ENCODE peak calls at places on chromosome 17, in ten cellular contexts. E, T, I, Q, C, V, G, N, O and R are unnamed samples.
A peak's percentile ranks its signal among the peaks of the same experiment; 100 is the strongest.

GRCh38 chr17:60163108-60163784 is 13.5 kb downstream of the CA4 start:
- DNase-seq in E (no peak), T (no peak), I (no peak), Q (no peak), C (no peak), V (no peak), G (peak; percentile 55), N (no peak), O (no peak), R (no peak)

GRCh38 chr17:36850794-36851193 is 86.5 kb upstream of the LHX1 start:
- DNase-seq in E (no peak), T (no peak), I (no peak), Q (no peak), C (peak; percentile 83), V (no peak), G (no peak), N (no peak), O (no peak), R (no peak)

GRCh38 chr17:7019839-7020519 is 2.9 kb upstream of the BCL6B start:
- DNase-seq in E (no peak), T (no peak), I (no peak), Q (peak; percentile 82), C (peak; percentile 56), V (peak; percentile 68), G (peak; percentile 68), N (peak; percentile 69), O (peak; percentile 93), R (peak; percentile 60)

GRCh38 chr17:50220811-50221210 is 19.4 kb upstream of the COL1A1 start:
- DNase-seq in E (no peak), T (no peak), I (no peak), Q (peak; percentile 72), C (no peak), V (no peak), G (no peak), N (no peak), O (no peak), R (no peak)

GRCh38 chr17:83173997-83174858 is 94.8 kb downstream of the METRNL start:
- DNase-seq in E (no peak), T (peak; percentile 69), I (peak; percentile 41), Q (no peak), C (peak; percentile 42), V (no peak), G (peak; percentile 63), N (peak; percentile 9), O (peak; percentile 81), R (peak; percentile 63)

GRCh38 chr17:27571563-27572129 is 59.3 kb upstream of the LGALS9 start:
- DNase-seq in E (no peak), T (no peak), I (no peak), Q (no peak), C (no peak), V (no peak), G (peak; percentile 58), N (no peak), O (no peak), R (no peak)

GRCh38 chr17:66354981-66355380 is 52.6 kb downstream of the PRKCA start:
- DNase-seq in E (no peak), T (no peak), I (no peak), Q (no peak), C (peak; percentile 77), V (no peak), G (peak; percentile 24), N (no peak), O (no peak), R (no peak)

GRCh38 chr17:14198575-14198974 is 38.1 kb downstream of the CDRT15 start:
- DNase-seq in E (no peak), T (no peak), I (no peak), Q (no peak), C (no peak), V (no peak), G (no peak), N (no peak), O (no peak), R (no peak)

GRCh38 chr17:67311551-67311950 is 54.8 kb downstream of the PSMD12 start:
- DNase-seq in E (no peak), T (no peak), I (no peak), Q (no peak), C (no peak), V (no peak), G (no peak), N (no peak), O (no peak), R (no peak)

GRCh38 chr17:49898547-49899490 is 51.0 kb upstream of the TAC4 start:
- DNase-seq in E (no peak), T (no peak), I (no peak), Q (no peak), C (peak; percentile 5), V (no peak), G (peak; percentile 84), N (no peak), O (no peak), R (peak; percentile 45)

GRCh38 chr17:79217473-79218135 is 143.0 kb downstream of the ENGASE start:
- DNase-seq in E (no peak), T (no peak), I (no peak), Q (no peak), C (no peak), V (no peak), G (peak; percentile 97), N (no peak), O (no peak), R (no peak)

GRCh38 chr17:27994586-27994985 is 47.9 kb upstream of the NLK start:
- DNase-seq in E (no peak), T (no peak), I (no peak), Q (no peak), C (no peak), V (no peak), G (no peak), N (no peak), O (no peak), R (no peak)

GRCh38 chr17:8851600-8851999 is 15.9 kb downstream of the PIK3R6 start:
- DNase-seq in E (no peak), T (no peak), I (no peak), Q (no peak), C (no peak), V (no peak), G (no peak), N (no peak), O (no peak), R (no peak)

GRCh38 chr17:39196191-39196819 is 1.2 kb downstream of the CACNB1 start:
- DNase-seq in E (no peak), T (no peak), I (no peak), Q (no peak), C (no peak), V (peak; percentile 24), G (no peak), N (peak; percentile 30), O (no peak), R (no peak)
- TF ChIP-seq CTCF in E (no peak), T (no peak), I (no peak), Q (no peak), C (no peak), V (no peak), G (no peak), N (no peak), O (no peak), R (no peak)

DNA sequence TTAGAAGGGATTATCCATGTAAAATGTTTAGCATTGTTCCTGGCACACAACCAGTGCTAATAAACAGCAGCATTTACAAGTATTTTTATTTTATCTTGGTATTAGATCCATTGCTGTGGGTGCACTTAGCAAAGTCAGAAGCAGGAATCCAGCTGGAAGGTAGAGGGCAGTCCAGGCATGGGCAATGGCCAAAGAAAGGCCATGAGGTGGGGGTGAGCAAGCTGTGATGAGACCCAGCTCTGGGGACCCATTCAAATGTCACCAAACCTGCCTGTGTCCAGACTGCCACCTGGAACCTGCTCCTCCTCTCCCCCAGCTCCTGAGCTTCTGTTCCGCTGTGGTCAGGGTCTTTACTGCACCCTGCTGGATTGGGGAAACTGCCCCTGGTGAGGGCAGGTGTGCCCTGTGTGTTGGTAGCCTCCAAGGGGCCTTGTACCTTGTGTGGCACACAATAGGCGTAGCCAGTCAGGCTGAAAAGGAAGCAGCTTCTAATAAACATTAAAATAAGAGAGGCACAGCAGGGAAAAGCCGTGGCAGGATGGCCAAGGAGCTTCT is 118.0 kb upstream of the CRHR1 start:
- DNase-seq in E (no peak), T (no peak), I (no peak), Q (peak; percentile 34), C (no peak), V (no peak), G (peak; percentile 79), N (no peak), O (no peak), R (no peak)
- TF ChIP-seq CTCF in E (no peak), T (no peak), I (no peak), Q (no peak), C (no peak), V (no peak), G (peak; percentile 88), N (no peak), O (no peak), R (no peak)

GRCh38 chr17:38914741-38915638 is 10.4 kb upstream of the LASP1NB start:
- DNase-seq in E (no peak), T (peak; percentile 54), I (peak; percentile 42), Q (peak; percentile 46), C (no peak), V (no peak), G (no peak), N (no peak), O (peak; percentile 77), R (peak; percentile 32)
- TF ChIP-seq CTCF in E (no peak), T (no peak), I (no peak), Q (no peak), C (no peak), V (no peak), G (no peak), N (no peak), O (no peak), R (no peak)

GRCh38 chr17:48841395-48841831 is 10.6 kb downstream of the CALCOCO2 start:
- DNase-seq in E (no peak), T (no peak), I (no peak), Q (no peak), C (peak; percentile 86), V (no peak), G (no peak), N (peak; percentile 37), O (no peak), R (no peak)
- TF ChIP-seq CTCF in E (no peak), T (no peak), I (no peak), Q (no peak), C (no peak), V (no peak), G (no peak), N (no peak), O (no peak), R (no peak)

DNA sequence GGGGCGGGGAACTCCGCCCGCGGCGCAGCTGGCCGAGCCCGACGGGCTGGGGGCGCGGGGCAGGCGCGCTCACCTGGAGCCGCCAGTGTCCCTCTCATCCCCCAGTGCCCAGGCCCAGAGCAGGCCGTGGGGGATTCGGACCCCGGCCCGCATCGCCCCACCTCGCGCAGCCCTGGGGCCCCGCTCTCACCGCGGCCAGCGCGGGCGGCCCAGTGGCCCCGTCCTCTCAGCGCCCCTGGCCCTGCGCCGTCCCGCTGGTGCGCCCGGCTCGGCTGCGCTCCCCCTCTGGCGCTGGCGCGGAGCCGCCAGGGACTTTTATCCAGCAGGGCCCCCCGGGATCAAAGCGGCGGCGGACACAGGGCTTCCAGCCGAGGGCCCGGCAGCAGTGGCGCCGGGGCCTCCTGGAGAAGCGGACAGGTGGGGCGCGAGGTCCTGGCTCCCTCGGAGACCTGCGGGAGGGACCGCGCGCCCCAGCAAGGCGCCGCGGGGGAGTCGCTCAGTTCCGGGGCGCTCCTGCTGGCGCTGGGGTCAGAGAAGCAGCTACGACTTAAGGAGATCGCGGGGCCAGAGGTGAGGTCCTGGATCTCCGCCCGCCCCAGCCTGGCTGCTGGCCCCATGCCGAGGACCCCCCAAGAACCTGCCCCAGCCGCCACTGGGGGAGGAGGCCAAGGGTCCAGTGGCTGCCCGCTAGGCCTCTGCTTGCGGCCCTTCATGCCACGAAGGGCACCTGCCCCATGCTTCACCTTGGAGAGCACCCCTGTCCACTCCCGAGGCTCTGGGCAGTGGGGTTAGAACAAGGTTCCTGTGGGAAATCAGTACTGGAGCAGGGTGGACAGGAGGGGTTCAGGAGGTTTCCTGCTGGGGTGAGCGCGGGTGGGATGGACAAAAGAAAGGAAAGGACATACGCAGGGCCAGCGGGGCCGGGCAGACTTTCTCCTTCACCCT is 839 bp upstream of the NOTUM start:
- DNase-seq in E (no peak), T (peak; percentile 78), I (no peak), Q (no peak), C (no peak), V (no peak), G (no peak), N (no peak), O (no peak), R (peak; percentile 50)
- TF ChIP-seq CTCF in E (no peak), T (no peak), I (no peak), Q (no peak), C (no peak), V (no peak), G (no peak), N (no peak), O (no peak), R (no peak)